ENCODE peak calls at places on chromosomes 4 and X, in six cellular contexts. V is A549, O is HepG2, J is K562, U is GM12878, D is endothelial cell of umbilical vein. Q is an unnamed sample.

GRCh38 chrX:118928126-118928525 is 46.3 kb upstream of the LONRF3 start:
- DNase-seq in V (no peak), O (no peak), J (no peak), U (no peak), D (peak), Q (no peak)

GRCh38 chr4:113057891-113058290 is 8.4 kb downstream of the ANK2 start:
- DNase-seq in V (peak), O (no peak), J (no peak), U (no peak), D (no peak), Q (no peak)

GRCh38 chr4:8274772-8275241 is 5.3 kb downstream of the HTRA3 start:
- DNase-seq in V (no peak), O (no peak), J (peak), U (no peak), D (no peak), Q (peak)

GRCh38 chrX:103464071-103464773 is 55.1 kb downstream of the RAB40A start:
- DNase-seq in V (peak), O (peak), J (peak), U (no peak), D (peak), Q (peak)

GRCh38 chr4:169933531-169933930 is 92.7 kb downstream of the MFAP3L start:
- DNase-seq in V (no peak), O (no peak), J (no peak), U (no peak), D (no peak), Q (no peak)

GRCh38 chrX:50386520-50386919 is 84.1 kb downstream of the DGKK start:
- DNase-seq in V (no peak), O (no peak), J (no peak), U (no peak), D (no peak), Q (no peak)

GRCh38 chr4:165537028-165537648 is 158.3 kb downstream of the CPE start:
- DNase-seq in V (peak), O (peak), J (peak), U (no peak), D (peak), Q (peak)

GRCh38 chr4:31613946-31614623 is 893.9 kb downstream of the PCDH7 start:
- DNase-seq in V (peak), O (no peak), J (no peak), U (no peak), D (no peak), Q (peak)

GRCh38 chr4:186227744-186228513 is 622 bp downstream of the KLKB1 start:
- DNase-seq in V (no peak), O (no peak), J (no peak), U (no peak), D (no peak), Q (no peak)

GRCh38 chrX:137565921-137566745 is at the start of gene ZIC3:
- DNase-seq in V (no peak), O (no peak), J (no peak), U (no peak), D (peak), Q (no peak)

GRCh38 chrX:66622209-66622608 is 16.7 kb downstream of the EDA2R start:
- DNase-seq in V (no peak), O (no peak), J (no peak), U (no peak), D (no peak), Q (no peak)

GRCh38 chr4:31998807-31999206 is 1278.6 kb downstream of the PCDH7 start:
- DNase-seq in V (peak), O (no peak), J (peak), U (no peak), D (no peak), Q (peak)

GRCh38 chr4:172096771-172097170 is 283.6 kb downstream of the GALNTL6 start:
- DNase-seq in V (no peak), O (no peak), J (no peak), U (no peak), D (no peak), Q (no peak)

GRCh38 chr4:138175337-138175794 is 66.8 kb downstream of the SLC7A11 start:
- DNase-seq in V (no peak), O (no peak), J (no peak), U (no peak), D (peak), Q (no peak)

GRCh38 chr4:75658881-75659280 is 14.3 kb downstream of the G3BP2 start:
- DNase-seq in V (peak), O (no peak), J (no peak), U (no peak), D (peak), Q (no peak)

GRCh38 chrX:37998586-37999267 is 7.6 kb upstream of the SYTL5 start:
- DNase-seq in V (no peak), O (no peak), J (no peak), U (no peak), D (peak), Q (no peak)

GRCh38 chrX:37993857-37994619 is 12.3 kb upstream of the SYTL5 start:
- DNase-seq in V (peak), O (peak), J (peak), U (peak), D (no peak), Q (peak)

GRCh38 chrX:37995428-37995827 is 10.9 kb upstream of the SYTL5 start:
- DNase-seq in V (peak), O (peak), J (peak), U (no peak), D (no peak), Q (peak)

GRCh38 chrX:38000706-38001105 is 5.6 kb upstream of the SYTL5 start:
- DNase-seq in V (no peak), O (no peak), J (no peak), U (no peak), D (no peak), Q (no peak)

DNA sequence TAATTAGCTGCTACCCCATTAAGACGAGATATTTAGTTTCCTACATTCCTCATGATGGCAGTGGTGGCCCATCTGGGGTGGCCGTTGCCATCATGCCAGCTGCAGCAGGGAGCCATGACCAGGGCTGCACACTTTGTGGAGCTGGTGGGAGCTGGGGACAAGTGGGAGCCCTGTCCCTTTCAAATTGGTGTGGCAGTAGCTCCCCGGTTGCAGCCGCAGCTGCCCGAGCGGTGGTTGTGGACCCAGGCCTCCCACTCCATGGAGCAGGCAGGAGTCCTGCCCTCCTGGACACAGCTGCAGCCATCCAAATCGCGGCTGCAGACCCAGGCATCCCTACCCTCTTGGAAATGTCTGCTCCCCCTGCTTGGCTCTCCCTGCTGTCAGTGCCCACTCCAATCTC is 9.3 kb upstream of the SYTL5 start:
- DNase-seq in V (no peak), O (no peak), J (no peak), U (no peak), D (no peak), Q (peak)
- TF ChIP-seq CTCF in V (no peak), O (no peak), J (no peak), U (no peak), D (no peak), Q (no peak)

GRCh38 chr4:105601406-105601805 is 49.0 kb downstream of the ARHGEF38 start:
- DNase-seq in V (no peak), O (no peak), J (no peak), U (no peak), D (no peak), Q (no peak)
- TF ChIP-seq POLR2A in V (no peak), O (no peak), J (no peak), U (no peak), D (no peak), Q (no peak)

DNA sequence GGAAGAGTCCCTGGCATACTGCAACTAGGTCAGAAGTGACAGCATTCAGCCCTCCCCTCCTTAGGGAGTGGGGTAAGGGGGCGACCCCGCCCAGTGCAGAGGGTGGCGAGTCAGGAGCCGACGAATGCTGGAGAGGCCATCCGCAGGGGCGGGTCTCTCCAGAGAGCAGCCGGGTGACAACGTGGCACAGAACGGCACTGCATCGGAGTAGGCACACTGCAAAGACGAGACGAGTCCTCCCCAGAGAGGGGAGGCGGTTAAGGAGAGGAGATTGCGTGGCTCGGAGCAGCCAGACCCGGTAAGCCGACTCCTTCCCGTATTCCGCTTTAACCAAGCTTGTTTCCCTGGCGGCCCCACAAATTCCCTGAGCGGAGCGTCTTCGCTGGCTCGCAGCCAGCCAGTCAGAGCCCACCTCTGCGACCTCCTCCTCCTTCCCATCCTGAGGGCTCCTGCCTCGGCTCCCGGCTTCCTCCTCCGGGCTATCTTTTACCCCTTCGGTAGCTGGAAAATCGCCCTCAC is 54.9 kb downstream of the LINC00632 start:
- DNase-seq in V (peak), O (no peak), J (no peak), U (no peak), D (peak), Q (peak)
- TF ChIP-seq MYC in V (no peak), O (no peak), J (no peak), U (no peak), D (no peak), Q (no peak)

GRCh38 chrX:151754042-151754419 is 19.5 kb downstream of the CNGA2 start:
- DNase-seq in V (peak), O (no peak), J (no peak), U (no peak), D (no peak), Q (no peak)

GRCh38 chrX:151754641-151755215 is 20.2 kb downstream of the CNGA2 start:
- DNase-seq in V (no peak), O (no peak), J (no peak), U (no peak), D (no peak), Q (no peak)

GRCh38 chrX:151752847-151753246 is 18.3 kb downstream of the CNGA2 start:
- DNase-seq in V (no peak), O (no peak), J (no peak), U (no peak), D (no peak), Q (no peak)

GRCh38 chrX:151750511-151750910 is 16.0 kb downstream of the CNGA2 start:
- DNase-seq in V (no peak), O (no peak), J (no peak), U (no peak), D (no peak), Q (no peak)

GRCh38 chrX:151753313-151754041 is 18.9 kb downstream of the CNGA2 start:
- DNase-seq in V (peak), O (peak), J (peak), U (no peak), D (peak), Q (peak)
- TF ChIP-seq CTCF in V (peak), O (peak), J (peak), U (peak), D (peak), Q (peak)

GRCh38 chrX:10155137-10155536 is 1.6 kb upstream of the CLCN4 start:
- DNase-seq in V (no peak), O (no peak), J (no peak), U (no peak), D (no peak), Q (no peak)

GRCh38 chrX:10158279-10158939 is 1.6 kb downstream of the CLCN4 start:
- DNase-seq in V (no peak), O (no peak), J (no peak), U (no peak), D (peak), Q (no peak)

GRCh38 chrX:10157545-10157944 is 770 bp downstream of the CLCN4 start:
- DNase-seq in V (no peak), O (no peak), J (no peak), U (no peak), D (peak), Q (no peak)

GRCh38 chrX:10156199-10157031 is at the start of gene CLCN4:
- DNase-seq in V (peak), O (peak), J (no peak), U (no peak), D (peak), Q (peak)

DNA sequence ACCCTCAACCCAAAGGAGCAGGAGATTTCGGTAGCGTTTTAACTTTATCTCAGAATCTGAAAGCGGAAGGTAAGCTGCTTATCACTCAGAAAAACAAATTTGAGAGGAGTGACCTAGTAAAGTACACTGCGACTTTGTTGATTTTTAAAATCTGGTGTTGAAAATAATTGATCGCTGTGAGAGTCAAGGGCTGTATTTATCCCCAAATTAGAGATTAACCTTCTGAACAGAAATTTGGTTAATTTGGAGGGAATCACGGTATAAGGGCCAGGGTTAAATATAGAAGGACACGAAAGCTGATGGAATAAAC is 212 bp downstream of the CLCN4 start:
- DNase-seq in V (no peak), O (no peak), J (no peak), U (no peak), D (no peak), Q (no peak)
- TF ChIP-seq POLR2A in V (no peak), O (no peak), J (no peak), U (no peak), D (no peak), Q (no peak)

GRCh38 chrX:55127692-55128091 is 38.9 kb downstream of the PAGE2 start:
- DNase-seq in V (no peak), O (no peak), J (no peak), U (no peak), D (no peak), Q (peak)
- TF ChIP-seq MYC in V (no peak), O (no peak), J (no peak), U (no peak), D (no peak), Q (no peak)

GRCh38 chr4:152935661-152936445 is at the start of gene FHDC1:
- DNase-seq in V (peak), O (no peak), J (peak), U (no peak), D (no peak), Q (peak)
- TF ChIP-seq CTCF in V (no peak), O (peak), J (peak), U (no peak), D (no peak), Q (no peak)